ENCODE peak calls at places on chromosome 12, in six cellular contexts. N is Caki2; M is activated CD8-positive, alpha-beta T cell treated with anti-CD3 and anti-CD28 coated beads for 36 hours; U is HT1080; I is fibroblast of pulmonary artery; B is iPS-NIHi11. Q is an unnamed sample.

GRCh38 chr12:116879509-116880212 is 1.6 kb downstream of the HRK start:
- DNase-seq in U (no peak), M (peak; percentile 35), N (no peak), B (no peak), I (no peak), Q (no peak)

GRCh38 chr12:115630133-115630532 is 647.4 kb downstream of the MED13L start:
- DNase-seq in M (no peak), B (no peak), U (no peak), I (no peak), N (no peak), Q (no peak)

GRCh38 chr12:103933237-103933636 is 3.0 kb downstream of the HSP90B1 start:
- DNase-seq in M (peak; percentile 52), B (no peak), U (no peak), N (no peak), I (no peak), Q (no peak)

GRCh38 chr12:76249501-76249900 is 98.7 kb downstream of the BBS10 start:
- DNase-seq in N (no peak), U (no peak), M (no peak), B (no peak), I (no peak), Q (no peak)

GRCh38 chr12:44930972-44931600 is 55.0 kb upstream of the NELL2 start:
- DNase-seq in B (peak; percentile 55), M (no peak), U (peak; percentile 46), I (peak; percentile 82), N (peak; percentile 40), Q (peak; percentile 34)

GRCh38 chr12:28130625-28131598 is 59.3 kb upstream of the CCDC91 start:
- DNase-seq in B (no peak), M (peak; percentile 4), U (peak; percentile 98), N (peak; percentile 23), I (peak; percentile 100), Q (peak; percentile 100)

GRCh38 chr12:89384050-89384749 is 31.9 kb upstream of the DUSP6 start:
- DNase-seq in U (peak; percentile 49), N (no peak), B (peak; percentile 62), M (no peak), I (peak; percentile 98), Q (peak; percentile 85)

GRCh38 chr12:65318186-65318685 is 39.8 kb downstream of the MSRB3 start:
- DNase-seq in I (no peak), N (no peak), B (no peak), U (no peak), M (no peak), Q (no peak)

GRCh38 chr12:80936353-80936641 is 1.4 kb downstream of the LIN7A start:
- DNase-seq in B (peak; percentile 48), U (no peak), M (no peak), N (no peak), I (peak; percentile 35), Q (no peak)

GRCh38 chr12:104315326-104316224 is 12.0 kb downstream of the EID3 start:
- DNase-seq in N (no peak), I (no peak), B (no peak), U (no peak), M (no peak), Q (no peak)